ENCODE peak calls at places on chromosomes 13 and 19, in eight cellular contexts. One of them, this sample, is unnamed.
A peak's percentile ranks its signal among the peaks of the same experiment; 100 is the strongest.

GRCh38 chr13:101150998-101151397 is 265.3 kb downstream of the NALCN start:
- DNase-seq in neural progenitor cell: peak; percentile 45
- DNase-seq in CD8-positive, alpha-beta T cell: no peak
- DNase-seq in GM12865: no peak
- DNase-seq in AG04450: no peak
- DNase-seq in upper lobe of right lung: no peak
- DNase-seq in HFF-Myc: no peak
- DNase-seq in tibial nerve: no peak
- DNase-seq in this sample: no peak

GRCh38 chr19:7862413-7862951 is 11.7 kb downstream of the PRR36 start:
- DNase-seq in upper lobe of right lung: peak; percentile 88
- DNase-seq in neural progenitor cell: peak; percentile 96
- DNase-seq in AG04450: no peak
- DNase-seq in CD8-positive, alpha-beta T cell: peak; percentile 76
- DNase-seq in GM12865: peak; percentile 84
- DNase-seq in HFF-Myc: no peak
- DNase-seq in tibial nerve: no peak
- DNase-seq in this sample: peak; percentile 57

GRCh38 chr13:30409911-30410704 is 12.2 kb upstream of the UBE2L5 start:
- DNase-seq in HFF-Myc: no peak
- DNase-seq in CD8-positive, alpha-beta T cell: no peak
- DNase-seq in GM12865: no peak
- DNase-seq in tibial nerve: no peak
- DNase-seq in AG04450: no peak
- DNase-seq in upper lobe of right lung: no peak
- DNase-seq in neural progenitor cell: no peak
- DNase-seq in this sample: no peak

GRCh38 chr13:110989331-110989730 is 74.5 kb upstream of the ANKRD10 start:
- DNase-seq in neural progenitor cell: no peak
- DNase-seq in CD8-positive, alpha-beta T cell: no peak
- DNase-seq in upper lobe of right lung: no peak
- DNase-seq in tibial nerve: no peak
- DNase-seq in AG04450: no peak
- DNase-seq in HFF-Myc: peak; percentile 66
- DNase-seq in GM12865: no peak
- DNase-seq in this sample: no peak

GRCh38 chr13:44302233-44302632 is 71.4 kb upstream of the SERP2 start:
- DNase-seq in neural progenitor cell: no peak
- DNase-seq in HFF-Myc: no peak
- DNase-seq in GM12865: no peak
- DNase-seq in CD8-positive, alpha-beta T cell: no peak
- DNase-seq in upper lobe of right lung: no peak
- DNase-seq in AG04450: no peak
- DNase-seq in tibial nerve: no peak
- DNase-seq in this sample: no peak

GRCh38 chr13:31947105-31947504 is 84.5 kb upstream of the FRY start:
- DNase-seq in tibial nerve: no peak
- DNase-seq in GM12865: no peak
- DNase-seq in neural progenitor cell: peak; percentile 16
- DNase-seq in AG04450: no peak
- DNase-seq in HFF-Myc: no peak
- DNase-seq in CD8-positive, alpha-beta T cell: no peak
- DNase-seq in upper lobe of right lung: no peak
- DNase-seq in this sample: no peak

GRCh38 chr19:33295621-33296472 is 6.5 kb downstream of the CEBPA start:
- DNase-seq in upper lobe of right lung: no peak
- DNase-seq in neural progenitor cell: no peak
- DNase-seq in CD8-positive, alpha-beta T cell: no peak
- DNase-seq in GM12865: peak; percentile 49
- DNase-seq in tibial nerve: no peak
- DNase-seq in AG04450: no peak
- DNase-seq in HFF-Myc: no peak
- DNase-seq in this sample: no peak

GRCh38 chr13:112603641-112604220 is 15.8 kb upstream of the TUBGCP3 start:
- DNase-seq in AG04450: no peak
- DNase-seq in neural progenitor cell: no peak
- DNase-seq in GM12865: no peak
- DNase-seq in upper lobe of right lung: no peak
- DNase-seq in tibial nerve: no peak
- DNase-seq in CD8-positive, alpha-beta T cell: no peak
- DNase-seq in HFF-Myc: no peak
- DNase-seq in this sample: no peak

GRCh38 chr13:85371254-85371653 is 428.0 kb downstream of the SLITRK6 start:
- DNase-seq in GM12865: no peak
- DNase-seq in HFF-Myc: no peak
- DNase-seq in AG04450: no peak
- DNase-seq in tibial nerve: no peak
- DNase-seq in CD8-positive, alpha-beta T cell: no peak
- DNase-seq in upper lobe of right lung: no peak
- DNase-seq in neural progenitor cell: no peak
- DNase-seq in this sample: no peak

GRCh38 chr13:43036386-43037220 is 13.2 kb downstream of the DNAJC15 start:
- DNase-seq in neural progenitor cell: no peak
- DNase-seq in HFF-Myc: no peak
- DNase-seq in upper lobe of right lung: peak; percentile 70
- DNase-seq in tibial nerve: no peak
- DNase-seq in GM12865: no peak
- DNase-seq in AG04450: no peak
- DNase-seq in CD8-positive, alpha-beta T cell: no peak
- DNase-seq in this sample: no peak

GRCh38 chr19:39430675-39431593 is 4.8 kb downstream of the RPS16 start:
- DNase-seq in HFF-Myc: peak; percentile 83
- DNase-seq in CD8-positive, alpha-beta T cell: no peak
- DNase-seq in GM12865: peak; percentile 86
- DNase-seq in neural progenitor cell: no peak
- DNase-seq in AG04450: peak; percentile 85
- DNase-seq in tibial nerve: no peak
- DNase-seq in upper lobe of right lung: peak; percentile 78
- DNase-seq in this sample: no peak

GRCh38 chr13:66977156-66977555 is 253.0 kb downstream of the PCDH9 start:
- DNase-seq in neural progenitor cell: no peak
- DNase-seq in HFF-Myc: no peak
- DNase-seq in upper lobe of right lung: no peak
- DNase-seq in AG04450: no peak
- DNase-seq in CD8-positive, alpha-beta T cell: no peak
- DNase-seq in tibial nerve: no peak
- DNase-seq in GM12865: no peak
- DNase-seq in this sample: no peak

GRCh38 chr19:35216833-35217707 is 11.5 kb downstream of the FAM187B start:
- DNase-seq in tibial nerve: no peak
- DNase-seq in upper lobe of right lung: peak; percentile 62
- DNase-seq in neural progenitor cell: no peak
- DNase-seq in HFF-Myc: no peak
- DNase-seq in GM12865: peak; percentile 67
- DNase-seq in AG04450: no peak
- DNase-seq in CD8-positive, alpha-beta T cell: peak; percentile 68
- DNase-seq in this sample: no peak

GRCh38 chr19:51125421-51126075 is 842 bp downstream of the SIGLEC9 start:
- DNase-seq in HFF-Myc: no peak
- DNase-seq in tibial nerve: no peak
- DNase-seq in neural progenitor cell: no peak
- DNase-seq in AG04450: no peak
- DNase-seq in CD8-positive, alpha-beta T cell: no peak
- DNase-seq in upper lobe of right lung: no peak
- DNase-seq in GM12865: no peak
- DNase-seq in this sample: no peak

GRCh38 chr13:113835461-113836274 is 28.2 kb downstream of the GAS6 start:
- DNase-seq in CD8-positive, alpha-beta T cell: no peak
- DNase-seq in HFF-Myc: peak; percentile 96
- DNase-seq in AG04450: peak; percentile 47
- DNase-seq in tibial nerve: no peak
- DNase-seq in GM12865: peak; percentile 60
- DNase-seq in neural progenitor cell: no peak
- DNase-seq in upper lobe of right lung: no peak
- DNase-seq in this sample: no peak

GRCh38 chr19:53037101-53038097 is 7.1 kb upstream of the ERVV-2 start:
- DNase-seq in CD8-positive, alpha-beta T cell: no peak
- DNase-seq in GM12865: no peak
- DNase-seq in neural progenitor cell: peak; percentile 18
- DNase-seq in AG04450: no peak
- DNase-seq in HFF-Myc: no peak
- DNase-seq in tibial nerve: no peak
- DNase-seq in upper lobe of right lung: peak; percentile 65
- DNase-seq in this sample: no peak

GRCh38 chr19:11191273-11191755 is 6.0 kb downstream of the KANK2 start:
- DNase-seq in AG04450: no peak
- DNase-seq in HFF-Myc: no peak
- DNase-seq in neural progenitor cell: no peak
- DNase-seq in tibial nerve: peak; percentile 53
- DNase-seq in GM12865: peak; percentile 50
- DNase-seq in CD8-positive, alpha-beta T cell: no peak
- DNase-seq in upper lobe of right lung: no peak
- DNase-seq in this sample: no peak

GRCh38 chr13:107765724-107766436 is 449.5 kb downstream of the LIG4 start:
- DNase-seq in AG04450: no peak
- DNase-seq in CD8-positive, alpha-beta T cell: no peak
- DNase-seq in upper lobe of right lung: no peak
- DNase-seq in tibial nerve: no peak
- DNase-seq in GM12865: no peak
- DNase-seq in neural progenitor cell: no peak
- DNase-seq in HFF-Myc: no peak
- DNase-seq in this sample: no peak

GRCh38 chr19:5018224-5019015 is 49.5 kb downstream of the KDM4B start:
- DNase-seq in AG04450: no peak
- DNase-seq in neural progenitor cell: no peak
- DNase-seq in tibial nerve: no peak
- DNase-seq in upper lobe of right lung: no peak
- DNase-seq in HFF-Myc: peak; percentile 52
- DNase-seq in GM12865: no peak
- DNase-seq in CD8-positive, alpha-beta T cell: no peak
- DNase-seq in this sample: no peak

DNA sequence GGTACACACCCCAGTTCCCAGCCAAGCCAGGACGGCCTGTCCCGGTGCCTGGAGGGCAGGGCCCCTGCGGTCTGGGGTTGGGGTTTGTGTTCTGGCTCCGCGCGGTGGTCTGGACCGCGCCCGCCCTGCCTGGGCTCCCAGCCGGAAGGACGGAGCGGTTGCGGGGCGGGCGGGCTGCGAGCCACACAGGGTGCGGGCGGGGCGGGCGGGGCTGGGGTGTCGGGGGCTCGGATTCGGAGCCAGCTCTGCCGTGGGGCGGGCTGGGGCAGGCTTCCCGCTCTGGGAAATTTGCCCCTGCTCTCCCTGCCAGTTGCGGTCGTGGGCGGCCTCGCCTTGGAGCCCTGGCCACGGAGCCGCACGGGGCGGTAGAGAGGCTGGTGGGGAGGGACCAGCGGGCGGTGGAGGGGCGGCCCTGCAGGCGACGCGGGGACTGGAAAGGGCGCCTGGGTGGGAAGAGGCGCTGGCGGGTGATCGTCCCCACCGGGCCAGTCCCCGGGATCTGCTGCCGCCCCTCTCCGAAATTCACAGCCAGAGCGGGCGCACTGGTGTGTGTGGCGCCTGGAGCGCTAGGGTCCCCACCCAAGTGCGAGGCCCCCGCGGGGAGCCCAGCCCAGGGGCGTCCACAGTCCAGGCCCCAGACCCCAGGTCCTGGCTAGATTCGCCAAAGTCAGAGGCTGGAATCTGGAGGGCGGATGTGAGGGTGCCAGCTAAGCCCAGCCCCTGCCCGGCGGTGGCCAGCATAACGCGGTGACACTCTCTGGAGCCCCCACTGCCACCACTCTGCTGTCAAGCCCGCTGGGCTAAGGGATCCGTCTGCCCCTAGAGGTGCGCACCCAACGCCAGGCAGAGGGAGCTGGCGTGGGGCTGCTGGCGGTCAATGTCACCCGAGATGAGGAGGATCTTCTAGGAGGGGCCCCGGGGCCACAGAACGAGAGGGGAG is 11.0 kb upstream of the ZNF492 start:
- DNase-seq in HFF-Myc: no peak
- DNase-seq in CD8-positive, alpha-beta T cell: no peak
- DNase-seq in AG04450: no peak
- DNase-seq in neural progenitor cell: no peak
- DNase-seq in tibial nerve: peak; percentile 43
- DNase-seq in upper lobe of right lung: peak; percentile 49
- DNase-seq in GM12865: no peak
- DNase-seq in this sample: no peak
- H3K4me3 ChIP-seq in HFF-Myc: no peak overlapping the region
- H3K4me3 ChIP-seq in CD8-positive, alpha-beta T cell: no peak overlapping the region
- H3K4me3 ChIP-seq in AG04450: no peak overlapping the region
- H3K4me3 ChIP-seq in neural progenitor cell: no peak overlapping the region
- H3K4me3 ChIP-seq in tibial nerve: peak overlapping the region; percentile 41
- H3K4me3 ChIP-seq in upper lobe of right lung: no peak overlapping the region
- H3K4me3 ChIP-seq in GM12865: no peak overlapping the region
- H3K4me3 ChIP-seq in this sample: no peak overlapping the region

GRCh38 chr13:27923794-27924528 is 4.2 kb downstream of the PDX1 start:
- DNase-seq in upper lobe of right lung: no peak
- DNase-seq in HFF-Myc: no peak
- DNase-seq in AG04450: no peak
- DNase-seq in tibial nerve: no peak
- DNase-seq in neural progenitor cell: peak; percentile 62
- DNase-seq in GM12865: no peak
- DNase-seq in CD8-positive, alpha-beta T cell: no peak
- DNase-seq in this sample: no peak
- H3K4me3 ChIP-seq in upper lobe of right lung: no peak overlapping the region
- H3K4me3 ChIP-seq in HFF-Myc: no peak overlapping the region
- H3K4me3 ChIP-seq in AG04450: no peak overlapping the region
- H3K4me3 ChIP-seq in tibial nerve: no peak overlapping the region
- H3K4me3 ChIP-seq in neural progenitor cell: no peak overlapping the region
- H3K4me3 ChIP-seq in GM12865: no peak overlapping the region
- H3K4me3 ChIP-seq in CD8-positive, alpha-beta T cell: no peak overlapping the region
- H3K4me3 ChIP-seq in this sample: no peak overlapping the region

DNA sequence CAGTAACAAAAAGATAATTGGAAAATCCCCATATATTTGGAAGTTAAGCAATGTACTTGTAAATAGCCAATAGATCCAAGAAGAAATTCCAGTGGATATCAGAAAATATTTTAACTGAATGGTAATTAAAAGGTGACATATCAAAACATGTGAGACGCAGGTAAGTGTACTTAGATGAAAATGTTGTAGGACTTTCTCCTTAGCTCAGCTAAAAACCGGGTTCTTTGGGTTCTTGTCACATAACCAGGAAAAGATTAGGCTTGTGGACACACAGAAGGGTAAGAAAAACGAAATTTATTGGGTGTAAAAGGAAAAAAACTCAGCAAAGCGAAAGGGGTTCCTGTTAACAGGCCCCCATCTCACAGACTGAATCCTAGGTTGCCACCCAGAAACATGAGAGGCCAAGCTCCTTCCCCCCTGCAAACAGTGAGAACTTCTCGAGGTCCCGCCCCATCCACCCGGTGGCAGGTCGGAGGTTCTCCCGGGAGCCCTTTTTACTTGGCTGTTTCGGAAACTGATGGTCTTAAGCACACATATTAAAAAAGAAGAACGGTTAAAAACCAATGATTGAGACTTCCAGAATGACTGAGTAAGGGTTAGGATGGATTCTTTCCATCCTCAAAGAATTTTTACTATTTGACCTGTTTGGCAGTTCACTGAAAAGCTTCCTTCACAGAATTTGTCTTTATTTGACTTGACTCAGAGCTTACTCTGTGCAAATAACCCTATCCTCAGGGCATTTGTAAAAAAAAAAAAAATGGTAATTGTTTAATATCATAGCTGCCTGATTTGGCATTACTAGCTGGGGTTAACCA is 3.1 kb upstream of the CCDC70 start:
- DNase-seq in neural progenitor cell: peak; percentile 20
- DNase-seq in AG04450: no peak
- DNase-seq in HFF-Myc: no peak
- DNase-seq in CD8-positive, alpha-beta T cell: no peak
- DNase-seq in GM12865: no peak
- DNase-seq in tibial nerve: no peak
- DNase-seq in upper lobe of right lung: no peak
- DNase-seq in this sample: no peak
- H3K4me3 ChIP-seq in neural progenitor cell: no peak overlapping the region
- H3K4me3 ChIP-seq in AG04450: no peak overlapping the region
- H3K4me3 ChIP-seq in HFF-Myc: no peak overlapping the region
- H3K4me3 ChIP-seq in CD8-positive, alpha-beta T cell: no peak overlapping the region
- H3K4me3 ChIP-seq in GM12865: no peak overlapping the region
- H3K4me3 ChIP-seq in tibial nerve: no peak overlapping the region
- H3K4me3 ChIP-seq in upper lobe of right lung: no peak overlapping the region
- H3K4me3 ChIP-seq in this sample: no peak overlapping the region

GRCh38 chr19:38252935-38253691 is 3.1 kb downstream of the PPP1R14A start:
- DNase-seq in GM12865: no peak
- DNase-seq in AG04450: no peak
- DNase-seq in tibial nerve: no peak
- DNase-seq in upper lobe of right lung: no peak
- DNase-seq in HFF-Myc: no peak
- DNase-seq in neural progenitor cell: peak; percentile 43
- DNase-seq in CD8-positive, alpha-beta T cell: no peak
- DNase-seq in this sample: no peak
- H3K4me3 ChIP-seq in GM12865: no peak overlapping the region
- H3K4me3 ChIP-seq in AG04450: no peak overlapping the region
- H3K4me3 ChIP-seq in tibial nerve: peak overlapping the region; percentile 35
- H3K4me3 ChIP-seq in upper lobe of right lung: peak overlapping the region; percentile 60
- H3K4me3 ChIP-seq in HFF-Myc: no peak overlapping the region
- H3K4me3 ChIP-seq in neural progenitor cell: no peak overlapping the region
- H3K4me3 ChIP-seq in CD8-positive, alpha-beta T cell: no peak overlapping the region
- H3K4me3 ChIP-seq in this sample: no peak overlapping the region

This sample was measured in Jurkat, Clone E6-1.